ENCODE peak calls at places on chromosomes 11 and 22, in four cellular contexts. W is dorsolateral prefrontal cortex; X is CD8-positive, alpha-beta T cell; I is Panc1. J is an unnamed sample.

GRCh38 chr11:121606354-121606753 is 153.6 kb upstream of the SORL1-AS1 start:
- DNase-seq in W (no peak), X (no peak), I (no peak), J (no peak)

GRCh38 chr11:7548659-7549283 is 35.0 kb downstream of the PPFIBP2 start:
- DNase-seq in W (no peak), X (no peak), I (no peak), J (peak; percentile 50)

GRCh38 chr11:31830406-31830805 is 19.3 kb upstream of the PAX6 start:
- DNase-seq in W (no peak), X (no peak), I (no peak), J (no peak)

GRCh38 chr22:28813772-28814518 is 13.6 kb upstream of the XBP1 start:
- DNase-seq in W (no peak), X (no peak), I (no peak), J (no peak)

GRCh38 chr11:75398906-75399305 is 412 bp upstream of the RPS3 start:
- DNase-seq in W (no peak), X (no peak), I (no peak), J (no peak)

GRCh38 chr11:25602149-25602548 is 729.8 kb upstream of the ANO3 start:
- DNase-seq in W (no peak), X (no peak), I (no peak), J (no peak)

GRCh38 chr11:82794490-82794889 is 60.8 kb upstream of the FAM181B start:
- DNase-seq in W (no peak), X (no peak), I (no peak), J (no peak)

GRCh38 chr11:133663135-133663534 is 130.8 kb upstream of the OPCML start:
- DNase-seq in W (no peak), X (no peak), I (no peak), J (no peak)

GRCh38 chr11:76612226-76612625 is 58.3 kb downstream of the LRRC32 start:
- DNase-seq in W (no peak), X (no peak), I (no peak), J (no peak)